ENCODE peak calls at places on chromosomes 16 and 17, in seven cellular contexts. X is mesenchymal stem cell; K is testis; V is caudate nucleus; Z is endothelial cell of umbilical vein; Q is K562; W is CD8-positive, alpha-beta T cell. L is an unnamed sample.

GRCh38 chr17:32157225-32157624 is 14.9 kb downstream of the RHOT1 start:
- DNase-seq in X (peak), K (no peak), V (no peak), Z (no peak), Q (no peak), W (no peak), L (no peak)

GRCh38 chr16:50267151-50267631 is 840 bp downstream of the ADCY7 start:
- DNase-seq in X (no peak), K (no peak), V (no peak), Z (no peak), Q (no peak), W (no peak), L (no peak)

GRCh38 chr17:47267354-47267828 is 13.8 kb downstream of the ITGB3 start:
- DNase-seq in X (peak), K (no peak), V (no peak), Z (no peak), Q (no peak), W (no peak), L (no peak)

GRCh38 chr17:46818319-46818928 is at the start of gene WNT3:
- DNase-seq in X (no peak), K (peak), V (peak), Z (no peak), Q (peak), W (no peak), L (no peak)

GRCh38 chr16:89373355-89374110 is 116.8 kb downstream of the ANKRD11 start:
- DNase-seq in X (peak), K (no peak), V (peak), Z (peak), Q (no peak), W (no peak), L (peak)

GRCh38 chr16:71287903-71288302 is 1.3 kb downstream of the CMTR2 start:
- DNase-seq in X (no peak), K (no peak), V (no peak), Z (no peak), Q (no peak), W (no peak), L (no peak)

GRCh38 chr17:40452074-40452787 is 9.0 kb downstream of the IGFBP4 start:
- DNase-seq in X (peak), K (no peak), V (no peak), Z (no peak), Q (no peak), W (no peak), L (peak)

GRCh38 chr17:606501-607243 is 108.0 kb downstream of the VPS53 start:
- DNase-seq in X (peak), K (no peak), V (no peak), Z (no peak), Q (no peak), W (no peak), L (no peak)

GRCh38 chr16:19479302-19479721 is 42.6 kb downstream of the GDE1 start:
- DNase-seq in X (no peak), K (no peak), V (no peak), Z (no peak), Q (no peak), W (no peak), L (no peak)

GRCh38 chr17:69870751-69871199 is 204.2 kb upstream of the KCNJ16 start:
- DNase-seq in X (peak), K (no peak), V (no peak), Z (peak), Q (no peak), W (no peak), L (no peak)

GRCh38 chr16:55443855-55444254 is 35.1 kb upstream of the MMP2 start:
- DNase-seq in X (no peak), K (no peak), V (no peak), Z (peak), Q (no peak), W (no peak), L (no peak)

GRCh38 chr17:64607862-64608565 is 54.1 kb downstream of the SMURF2 start:
- DNase-seq in X (no peak), K (no peak), V (no peak), Z (no peak), Q (no peak), W (no peak), L (no peak)

GRCh38 chr17:29070308-29070707 is 27.4 kb downstream of the PIPOX start:
- DNase-seq in X (no peak), K (no peak), V (no peak), Z (no peak), Q (no peak), W (no peak), L (no peak)

GRCh38 chr16:77297996-77298637 is 98.9 kb downstream of the SYCE1L start:
- DNase-seq in X (peak), K (no peak), V (no peak), Z (peak), Q (no peak), W (no peak), L (no peak)

GRCh38 chr16:71900336-71900735 is 5.0 kb downstream of the IST1 start:
- DNase-seq in X (peak), K (no peak), V (no peak), Z (no peak), Q (no peak), W (no peak), L (no peak)

GRCh38 chr17:80770881-80771611 is 220.6 kb upstream of the CHMP6 start:
- DNase-seq in X (no peak), K (no peak), V (no peak), Z (no peak), Q (no peak), W (no peak), L (no peak)

GRCh38 chr16:84514874-84515835 is 10.7 kb upstream of the MEAK7 start:
- DNase-seq in X (no peak), K (no peak), V (no peak), Z (no peak), Q (no peak), W (peak), L (no peak)

GRCh38 chr17:28667870-28668269 is 5.9 kb downstream of the SUPT6H start:
- DNase-seq in X (no peak), K (no peak), V (no peak), Z (no peak), Q (no peak), W (no peak), L (no peak)

GRCh38 chr16:1206786-1207185 is 18.3 kb downstream of the TPSG1 start:
- DNase-seq in X (no peak), K (no peak), V (no peak), Z (no peak), Q (no peak), W (no peak), L (no peak)

GRCh38 chr16:89401641-89402445 is 88.5 kb downstream of the ANKRD11 start:
- DNase-seq in X (no peak), K (peak), V (no peak), Z (no peak), Q (no peak), W (no peak), L (no peak)

GRCh38 chr17:3935825-3936355 is 19.6 kb upstream of the P2RX1 start:
- DNase-seq in X (peak), K (no peak), V (no peak), Z (peak), Q (no peak), W (no peak), L (no peak)

GRCh38 chr17:1647802-1648581 is 1.7 kb downstream of the RILP start:
- DNase-seq in X (no peak), K (no peak), V (no peak), Z (peak), Q (peak), W (no peak), L (no peak)

GRCh38 chr17:69012895-69013805 is 47.6 kb downstream of the ABCA9 start:
- DNase-seq in X (peak), K (no peak), V (peak), Z (peak), Q (peak), W (no peak), L (no peak)

GRCh38 chr17:64118452-64118979 is 11.4 kb downstream of the ERN1 start:
- DNase-seq in X (no peak), K (peak), V (no peak), Z (peak), Q (peak), W (no peak), L (peak)

GRCh38 chr16:58336332-58337089 is 41.7 kb upstream of the PRSS54 start:
- DNase-seq in X (peak), K (peak), V (peak), Z (peak), Q (peak), W (peak), L (peak)

GRCh38 chr17:4184811-4185210 is 41.8 kb downstream of the CYB5D2 start:
- DNase-seq in X (no peak), K (no peak), V (no peak), Z (no peak), Q (no peak), W (no peak), L (no peak)

GRCh38 chr17:36722121-36722902 is 120.9 kb downstream of the MRM1 start:
- DNase-seq in X (peak), K (peak), V (peak), Z (peak), Q (peak), W (peak), L (peak)

GRCh38 chr16:51854401-51854951 is 692.5 kb downstream of the TOX3 start:
- DNase-seq in X (peak), K (no peak), V (no peak), Z (no peak), Q (no peak), W (no peak), L (no peak)

GRCh38 chr17:60790205-60790604 is 112.6 kb downstream of the BCAS3 start:
- DNase-seq in X (no peak), K (no peak), V (no peak), Z (no peak), Q (no peak), W (no peak), L (no peak)

GRCh38 chr17:69057280-69057679 is 3.4 kb downstream of the ABCA9 start:
- DNase-seq in X (no peak), K (no peak), V (no peak), Z (peak), Q (no peak), W (no peak), L (no peak)

GRCh38 chr17:79129523-79129922 is 54.9 kb downstream of the ENGASE start:
- DNase-seq in X (no peak), K (no peak), V (no peak), Z (no peak), Q (no peak), W (no peak), L (no peak)

GRCh38 chr16:55051571-55051970 is 120.9 kb downstream of the IRX5 start:
- DNase-seq in X (no peak), K (no peak), V (no peak), Z (no peak), Q (no peak), W (no peak), L (no peak)

GRCh38 chr16:58907297-58907696 is 173.2 kb upstream of the GOT2 start:
- DNase-seq in X (no peak), K (no peak), V (no peak), Z (no peak), Q (no peak), W (no peak), L (no peak)

DNA sequence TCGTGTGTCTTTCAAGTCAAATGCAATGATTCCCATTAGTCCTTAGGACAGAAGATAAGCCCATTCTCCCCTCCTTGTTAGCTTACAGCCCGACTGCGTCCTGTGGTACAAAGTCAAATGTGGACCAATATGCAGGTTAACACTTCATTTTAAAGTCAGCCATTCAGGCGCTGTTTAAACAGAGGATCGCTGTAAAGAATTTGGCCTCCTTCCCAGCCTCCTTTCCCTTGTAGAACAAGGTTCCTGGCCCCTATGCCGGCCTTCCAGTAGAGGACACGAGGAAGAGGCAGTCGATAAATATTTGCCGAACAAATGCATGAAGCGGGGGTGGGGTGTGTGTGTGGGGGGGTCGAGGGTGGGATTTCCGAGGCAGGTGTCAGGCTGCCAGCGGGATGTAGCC is 4.3 kb downstream of the SDK2 start:
- DNase-seq in X (no peak), K (no peak), V (no peak), Z (no peak), Q (no peak), W (no peak), L (no peak)
- H3K27ac ChIP-seq in X (no peak), K (no peak), V (no peak), Z (no peak), Q (no peak), W (no peak), L (no peak)

DNA sequence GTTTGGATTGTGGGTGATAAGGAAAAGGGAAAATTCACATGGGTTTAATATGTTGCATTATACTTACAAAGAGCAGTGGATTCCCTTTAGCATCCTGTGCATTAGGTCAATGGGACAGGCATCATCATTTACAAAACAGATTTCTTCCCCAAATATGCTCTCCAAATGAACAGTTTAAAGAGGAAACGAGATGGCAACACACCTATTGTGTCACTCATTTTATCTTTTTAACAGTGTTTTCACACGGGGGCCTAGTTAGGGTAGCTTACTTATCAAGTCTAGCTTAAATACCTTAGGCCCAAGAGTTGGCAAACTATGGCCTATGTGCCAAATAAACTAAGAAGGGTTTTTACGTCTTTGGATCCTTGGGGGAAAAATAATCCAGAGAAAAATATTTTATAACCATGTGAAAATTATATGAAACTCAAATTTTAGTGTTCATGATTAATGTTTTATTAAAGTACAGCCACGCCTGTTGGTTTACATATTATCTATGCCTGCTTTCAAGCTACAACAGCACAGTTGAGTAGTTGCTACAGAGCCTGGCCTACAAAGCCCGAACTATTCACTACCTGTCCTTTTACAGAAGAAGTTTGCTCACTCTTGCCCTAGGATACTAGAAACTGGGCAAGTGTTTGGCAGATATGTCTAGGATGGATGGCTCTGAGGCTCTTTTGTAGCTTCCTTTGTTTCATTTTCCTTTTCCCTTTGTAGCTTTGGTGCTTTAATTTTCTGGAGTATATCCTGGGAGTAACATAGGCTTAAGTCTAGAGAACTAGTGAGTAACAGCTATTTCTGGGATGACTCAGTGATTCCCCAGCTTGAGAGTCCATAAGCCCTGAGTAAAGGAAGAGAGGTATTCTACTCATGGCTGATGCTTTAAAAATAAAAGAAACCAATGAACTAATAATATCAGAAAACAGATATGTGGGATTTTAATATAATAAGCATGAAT is 12.4 kb downstream of the NUP93 start:
- DNase-seq in X (peak), K (no peak), V (no peak), Z (peak), Q (no peak), W (no peak), L (no peak)
- H3K27ac ChIP-seq in X (peak), K (no peak), V (no peak), Z (peak), Q (peak), W (no peak), L (no peak)

GRCh38 chr17:18157354-18157985 is 26.2 kb upstream of the ALKBH5 start:
- DNase-seq in X (no peak), K (no peak), V (no peak), Z (no peak), Q (no peak), W (no peak), L (no peak)

GRCh38 chr17:18156976-18157280 is 26.7 kb upstream of the ALKBH5 start:
- DNase-seq in X (no peak), K (no peak), V (no peak), Z (no peak), Q (no peak), W (no peak), L (peak)

GRCh38 chr17:18159551-18160120 is 24.0 kb upstream of the ALKBH5 start:
- DNase-seq in X (peak), K (no peak), V (no peak), Z (no peak), Q (no peak), W (no peak), L (no peak)

GRCh38 chr17:18156171-18156975 is 27.3 kb upstream of the ALKBH5 start:
- DNase-seq in X (no peak), K (no peak), V (no peak), Z (no peak), Q (no peak), W (no peak), L (no peak)

GRCh38 chr17:18158022-18158600 is 25.5 kb upstream of the ALKBH5 start:
- DNase-seq in X (peak), K (peak), V (peak), Z (peak), Q (peak), W (peak), L (peak)
- H3K27ac ChIP-seq in X (no peak), K (peak), V (no peak), Z (no peak), Q (peak), W (peak), L (peak)

DNA sequence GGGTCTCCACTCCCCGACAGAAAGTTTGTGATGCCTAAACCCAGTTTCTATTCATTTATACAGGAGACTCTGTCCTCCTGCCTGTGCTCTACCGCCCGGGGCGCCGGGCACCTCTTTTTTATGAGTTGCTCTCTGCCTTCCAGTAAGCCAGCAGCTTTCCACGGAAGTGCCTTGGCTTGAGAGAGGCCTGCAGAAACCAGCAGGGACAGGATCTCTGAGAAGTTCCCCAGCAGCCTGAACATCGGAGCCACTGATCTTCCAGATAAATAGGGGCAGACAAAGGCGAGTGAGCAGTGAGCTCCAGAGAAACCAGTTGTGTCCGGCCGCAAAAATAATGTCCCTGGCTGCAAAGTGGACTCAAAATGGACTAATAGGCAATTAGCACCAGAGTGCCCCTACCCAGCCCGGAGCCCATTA is 73.9 kb downstream of the NT5M start:
- DNase-seq in X (no peak), K (no peak), V (no peak), Z (no peak), Q (no peak), W (no peak), L (no peak)
- H3K27ac ChIP-seq in X (no peak), K (no peak), V (no peak), Z (no peak), Q (no peak), W (no peak), L (no peak)

GRCh38 chr17:74744714-74745547 is 3.5 kb upstream of the NHERF1 start:
- DNase-seq in X (peak), K (peak), V (peak), Z (peak), Q (peak), W (peak), L (peak)
- H3K27ac ChIP-seq in X (no peak), K (no peak), V (no peak), Z (no peak), Q (no peak), W (no peak), L (no peak)

GRCh38 chr17:38970128-38970527 is 2.9 kb upstream of the FBXO47 start:
- DNase-seq in X (no peak), K (no peak), V (no peak), Z (no peak), Q (no peak), W (no peak), L (no peak)
- H3K27ac ChIP-seq in X (no peak), K (no peak), V (no peak), Z (no peak), Q (no peak), W (no peak), L (no peak)

DNA sequence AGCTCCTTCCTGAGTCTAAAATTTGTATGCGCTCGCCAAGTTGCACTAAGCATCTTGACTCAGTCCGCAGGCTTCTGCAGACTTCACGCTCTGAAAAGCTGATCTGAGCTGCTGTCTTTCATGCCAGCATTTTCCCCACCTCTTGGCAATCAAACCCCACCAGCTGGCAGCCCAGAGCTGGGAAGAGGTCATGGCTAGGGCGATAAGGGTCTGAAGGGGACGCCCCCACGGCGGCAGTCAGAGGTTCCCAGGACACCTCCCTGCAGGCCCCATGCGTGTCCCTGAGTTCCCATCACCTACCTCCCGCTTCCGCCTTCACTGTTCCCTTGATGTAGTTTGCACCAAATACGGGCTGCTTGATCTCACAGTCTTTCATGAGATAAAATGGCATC is 5.1 kb upstream of the UNC13D start:
- DNase-seq in X (no peak), K (no peak), V (no peak), Z (no peak), Q (peak), W (no peak), L (no peak)
- H3K27ac ChIP-seq in X (no peak), K (peak), V (peak), Z (no peak), Q (peak), W (no peak), L (no peak)

L was measured in ovary.